ENCODE peak calls at places on chromosomes 13 and 19, in ten cellular contexts. A is lower lobe of right lung, R is uterus, G is tibial artery, S is aorta, Y is HCT116, M is cardiac muscle cell, K is mesendoderm, O is body of pancreas, C is right atrium auricular region. T is an unnamed sample. For H3K36me3 and H3K27me3, the result is how much of the 10 kb centered on the place peaks cover.

GRCh38 chr13:30159446-30159839 is 147.9 kb downstream of the KATNAL1 start:
- DNase-seq in A (no peak), R (no peak), G (peak), S (no peak), Y (no peak), M (no peak), K (no peak), O (no peak), C (no peak), T (no peak)

GRCh38 chr19:8034178-8034525 is 18.4 kb upstream of the CCL25 start:
- DNase-seq in A (no peak), R (no peak), G (no peak), S (no peak), Y (no peak), M (no peak), K (no peak), O (no peak), C (no peak), T (no peak)

GRCh38 chr13:35139591-35139990 is 197.5 kb downstream of the NBEA start:
- DNase-seq in A (no peak), R (no peak), G (no peak), S (no peak), Y (no peak), M (no peak), K (no peak), O (no peak), C (no peak), T (no peak)

GRCh38 chr19:51565583-51565982 is 5.5 kb upstream of the ZNF175 start:
- DNase-seq in A (no peak), R (no peak), G (no peak), S (no peak), Y (no peak), M (no peak), K (no peak), O (no peak), C (no peak), T (no peak)

GRCh38 chr13:103935117-103935516 is 868.9 kb upstream of the SLC10A2 start:
- DNase-seq in A (no peak), R (no peak), G (no peak), S (no peak), Y (peak), M (no peak), K (peak), O (no peak), C (no peak), T (no peak)

GRCh38 chr19:8731428-8732169 is 10.2 kb downstream of the OR2Z1 start:
- DNase-seq in A (no peak), R (no peak), G (no peak), S (no peak), Y (no peak), M (no peak), K (peak), O (no peak), C (no peak), T (no peak)

GRCh38 chr19:18651738-18652137 is 14.9 kb downstream of the KLHL26 start:
- DNase-seq in A (no peak), R (no peak), G (peak), S (no peak), Y (no peak), M (no peak), K (no peak), O (no peak), C (no peak), T (peak)

GRCh38 chr13:97380696-97381095 is 53.3 kb upstream of the RAP2A start:
- DNase-seq in A (no peak), R (no peak), G (no peak), S (no peak), Y (no peak), M (no peak), K (no peak), O (no peak), C (no peak), T (no peak)

GRCh38 chr13:42116225-42116624 is 67.8 kb downstream of the DGKH start:
- DNase-seq in A (no peak), R (no peak), G (no peak), S (no peak), Y (no peak), M (no peak), K (no peak), O (no peak), C (no peak), T (no peak)

GRCh38 chr19:51810228-51810627 is 15.3 kb downstream of the FPR3 start:
- DNase-seq in A (no peak), R (no peak), G (no peak), S (no peak), Y (no peak), M (no peak), K (no peak), O (no peak), C (no peak), T (no peak)

GRCh38 chr19:5048727-5049553 is 80.0 kb downstream of the KDM4B start:
- DNase-seq in A (no peak), R (peak), G (peak), S (peak), Y (no peak), M (no peak), K (peak), O (no peak), C (peak), T (peak)

GRCh38 chr19:58477130-58477529 is 978 bp downstream of the ZNF446 start:
- DNase-seq in A (no peak), R (no peak), G (no peak), S (no peak), Y (no peak), M (no peak), K (no peak), O (no peak), C (no peak), T (no peak)

GRCh38 chr19:57348136-57348535 is 2.9 kb upstream of the ZNF304 start:
- DNase-seq in A (no peak), R (no peak), G (no peak), S (no peak), Y (no peak), M (no peak), K (no peak), O (no peak), C (no peak), T (no peak)

GRCh38 chr13:95480131-95480545 is 72.4 kb upstream of the CLDN10 start:
- DNase-seq in A (peak), R (no peak), G (peak), S (no peak), Y (no peak), M (no peak), K (no peak), O (peak), C (no peak), T (no peak)

DNA sequence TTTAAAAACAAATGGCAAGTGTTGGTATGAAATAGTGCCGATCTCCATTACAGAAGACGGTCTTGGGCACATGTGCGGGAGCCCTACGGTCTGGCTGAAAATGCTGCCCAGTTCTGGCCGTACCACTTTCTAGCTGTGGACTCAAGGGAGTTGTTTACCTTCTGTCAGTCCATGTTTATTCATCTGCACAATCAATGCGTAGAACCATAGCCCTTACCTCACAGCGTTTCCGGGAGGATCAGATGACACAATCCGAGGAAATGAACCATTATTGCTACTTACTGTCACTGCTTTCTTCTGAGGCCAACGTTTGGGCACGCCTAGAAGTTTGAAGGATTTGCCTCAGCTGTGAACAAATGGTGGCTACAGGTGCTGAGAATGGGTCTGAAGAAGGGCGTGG is 31.2 kb downstream of the GADD45B start:
- DNase-seq in A (no peak), R (no peak), G (no peak), S (no peak), Y (peak), M (no peak), K (no peak), O (peak), C (no peak), T (peak)
- H3K4me3 ChIP-seq in A (no peak), R (no peak), G (no peak), S (no peak), Y (peak), M (no peak), K (no peak), O (no peak), C (no peak), T (no peak)

GRCh38 chr19:10134040-10134439 is 14.3 kb upstream of the EIF3G start:
- DNase-seq in A (no peak), R (no peak), G (no peak), S (no peak), Y (no peak), M (no peak), K (no peak), O (no peak), C (no peak), T (no peak)

GRCh38 chr19:10137751-10138682 is 18.3 kb upstream of the EIF3G start:
- DNase-seq in A (no peak), R (no peak), G (no peak), S (no peak), Y (no peak), M (no peak), K (no peak), O (no peak), C (no peak), T (peak)

GRCh38 chr19:10138879-10139795 is 19.4 kb upstream of the EIF3G start:
- DNase-seq in A (no peak), R (no peak), G (no peak), S (no peak), Y (no peak), M (no peak), K (no peak), O (no peak), C (no peak), T (peak)

GRCh38 chr19:10135551-10136334 is 16.0 kb upstream of the EIF3G start:
- DNase-seq in A (peak), R (no peak), G (no peak), S (peak), Y (no peak), M (no peak), K (no peak), O (no peak), C (no peak), T (peak)

GRCh38 chr19:10136936-10137335 is 17.2 kb upstream of the EIF3G start:
- DNase-seq in A (no peak), R (no peak), G (no peak), S (no peak), Y (no peak), M (no peak), K (no peak), O (no peak), C (no peak), T (no peak)
- H3K36me3 ChIP-seq in A (half or more), R (under half), G (half or more), S (under half), Y (under half), M (half or more), K (under half), O (under half), C (half or more), T (half or more)

GRCh38 chr13:99941911-99942310 is 29.7 kb downstream of the ZIC5 start:
- DNase-seq in A (no peak), R (no peak), G (peak), S (no peak), Y (no peak), M (no peak), K (no peak), O (no peak), C (no peak), T (no peak)
- H3K27me3 ChIP-seq in A (under half), R (under half), G (under half), S (under half), Y (under half), M (under half), K (under half), O (under half), C (under half), T (under half)

GRCh38 chr19:12947702-12948596 is 2.3 kb downstream of the RAD23A start:
- DNase-seq in A (peak), R (no peak), G (no peak), S (peak), Y (no peak), M (no peak), K (no peak), O (no peak), C (no peak), T (no peak)

GRCh38 chr19:12952488-12953455 is 4.3 kb downstream of the GADD45GIP1 start:
- DNase-seq in A (no peak), R (no peak), G (no peak), S (peak), Y (no peak), M (no peak), K (no peak), O (no peak), C (peak), T (no peak)

GRCh38 chr19:12948597-12949362 is 3.1 kb downstream of the RAD23A start:
- DNase-seq in A (no peak), R (no peak), G (no peak), S (no peak), Y (no peak), M (no peak), K (no peak), O (no peak), C (no peak), T (no peak)

GRCh38 chr19:12946092-12946845 is 607 bp downstream of the RAD23A start:
- DNase-seq in A (peak), R (peak), G (peak), S (peak), Y (peak), M (peak), K (peak), O (peak), C (no peak), T (peak)

GRCh38 chr19:12949363-12950284 is 4.0 kb downstream of the RAD23A start:
- DNase-seq in A (no peak), R (no peak), G (no peak), S (no peak), Y (no peak), M (no peak), K (no peak), O (no peak), C (no peak), T (no peak)
- H3K4me3 ChIP-seq in A (no peak), R (no peak), G (no peak), S (no peak), Y (no peak), M (no peak), K (no peak), O (no peak), C (no peak), T (no peak)

GRCh38 chr19:16095071-16095571 is 16.6 kb upstream of the RAB8A start:
- DNase-seq in A (no peak), R (no peak), G (no peak), S (no peak), Y (no peak), M (no peak), K (no peak), O (no peak), C (no peak), T (no peak)
- H3K36me3 ChIP-seq in A (half or more), R (under half), G (half or more), S (under half), Y (under half), M (half or more), K (under half), O (under half), C (half or more), T (half or more)

GRCh38 chr13:44311011-44311481 is 62.6 kb upstream of the SERP2 start:
- DNase-seq in A (peak), R (no peak), G (no peak), S (no peak), Y (no peak), M (no peak), K (no peak), O (no peak), C (no peak), T (no peak)
- H3K27me3 ChIP-seq in A (under half), R (under half), G (under half), S (under half), Y (under half), M (under half), K (under half), O (under half), C (under half), T (under half)

GRCh38 chr19:47027586-47028371 is 8.1 kb downstream of the NPAS1 start:
- DNase-seq in A (no peak), R (no peak), G (no peak), S (no peak), Y (no peak), M (no peak), K (no peak), O (no peak), C (no peak), T (peak)
- H3K4me3 ChIP-seq in A (no peak), R (no peak), G (no peak), S (no peak), Y (no peak), M (no peak), K (no peak), O (no peak), C (no peak), T (no peak)

T was measured in H7.